ENCODE peak calls at places on chromosomes 11 and 22, in five cellular contexts. D is stimulated activated CD8-positive, alpha-beta memory T cell treated with anti-CD3 and anti-CD28 coated beads, Interleukin-15, amount 100 ng/mL, for 24 hours; O is HEK293T; S is NCI-H774; T is GM13976. N is an unnamed sample.

GRCh38 chr22:47285981-47286380 is 523.5 kb downstream of the TBC1D22A start:
- DNase-seq in D (no peak), O (no peak), S (no peak), T (peak), N (no peak)

GRCh38 chr11:115616941-115617340 is 112.7 kb upstream of the CADM1 start:
- DNase-seq in D (no peak), O (no peak), S (no peak), T (no peak), N (no peak)

GRCh38 chr11:76236092-76237026 is 30.1 kb upstream of the WNT11 start:
- DNase-seq in D (peak), O (peak), S (peak), T (peak), N (no peak)

GRCh38 chr11:82927264-82927880 is 25.8 kb downstream of the DDIAS start:
- DNase-seq in D (no peak), O (peak), S (peak), T (peak), N (peak)

GRCh38 chr11:5891216-5891800 is 1.7 kb upstream of the OR52E5 start:
- DNase-seq in D (no peak), O (no peak), S (no peak), T (no peak), N (no peak)

GRCh38 chr22:31932863-31933262 is 11.5 kb upstream of the YWHAH start:
- DNase-seq in D (no peak), O (no peak), S (no peak), T (no peak), N (no peak)

GRCh38 chr11:11988862-11989261 is 19.6 kb downstream of the DKK3 start:
- DNase-seq in D (no peak), O (no peak), S (no peak), T (no peak), N (no peak)

GRCh38 chr11:67240575-67241389 is 25.5 kb upstream of the GRK2 start:
- DNase-seq in D (peak), O (no peak), S (peak), T (peak), N (no peak)

GRCh38 chr11:33674035-33674814 is 26.4 kb downstream of the C11orf91 start:
- DNase-seq in D (no peak), O (no peak), S (no peak), T (no peak), N (no peak)

GRCh38 chr11:112025682-112026081 is 474 bp downstream of the DLAT start:
- DNase-seq in D (no peak), O (no peak), S (no peak), T (peak), N (no peak)

GRCh38 chr11:862704-863388 is 20.2 kb downstream of the TSPAN4 start:
- DNase-seq in D (no peak), O (no peak), S (no peak), T (no peak), N (no peak)

GRCh38 chr11:57316017-57316416 is 8.7 kb downstream of the TNKS1BP1 start:
- DNase-seq in D (no peak), O (no peak), S (no peak), T (no peak), N (no peak)